ENCODE peak calls at places on chromosomes 12 and 14, in eight cellular contexts. X, A, Z, F, Q, K, I and C are unnamed samples.
A peak's percentile ranks its signal among the peaks of the same experiment; 100 is the strongest.

GRCh38 chr12:101773560-101774206 is 34.4 kb upstream of the SYCP3 start:
- DNase-seq in X (peak; percentile 48), A (peak; percentile 54), Z (peak; percentile 72), F (peak; percentile 81), Q (peak; percentile 41), K (peak; percentile 70), I (no peak), C (peak; percentile 74)

GRCh38 chr14:89303452-89304435 is 113.3 kb downstream of the FOXN3 start:
- DNase-seq in X (peak; percentile 89), A (peak; percentile 76), Z (peak; percentile 84), F (peak; percentile 90), Q (peak; percentile 29), K (peak; percentile 89), I (peak; percentile 83), C (peak; percentile 83)

GRCh38 chr14:61476737-61477410 is 155.5 kb downstream of the PRKCH start:
- DNase-seq in X (peak; percentile 94), A (no peak), Z (peak; percentile 85), F (peak; percentile 67), Q (no peak), K (peak; percentile 91), I (peak; percentile 85), C (peak; percentile 95)

GRCh38 chr14:73786632-73786941 is 65.0 kb upstream of the PTGR2 start:
- DNase-seq in X (peak; percentile 49), A (no peak), Z (peak; percentile 56), F (peak; percentile 68), Q (peak; percentile 46), K (no peak), I (no peak), C (no peak)

GRCh38 chr14:101962503-101962874 is 1.9 kb upstream of the DYNC1H1 start:
- DNase-seq in X (peak; percentile 86), A (peak; percentile 56), Z (peak; percentile 91), F (no peak), Q (peak; percentile 67), K (no peak), I (no peak), C (peak; percentile 92)

GRCh38 chr14:36619131-36619530 is 36.7 kb upstream of the NKX2-8 start:
- DNase-seq in X (no peak), A (no peak), Z (no peak), F (no peak), Q (no peak), K (no peak), I (no peak), C (no peak)

GRCh38 chr12:96456265-96456974 is 33.0 kb upstream of the CFAP54 start:
- DNase-seq in X (no peak), A (no peak), Z (no peak), F (peak; percentile 51), Q (no peak), K (no peak), I (no peak), C (no peak)

GRCh38 chr12:105423237-105423636 is 92.7 kb downstream of the C12orf75 start:
- DNase-seq in X (no peak), A (no peak), Z (no peak), F (no peak), Q (no peak), K (no peak), I (no peak), C (no peak)

GRCh38 chr14:44989497-44990440 is 27.8 kb downstream of the TOGARAM1 start:
- DNase-seq in X (no peak), A (no peak), Z (no peak), F (peak; percentile 25), Q (no peak), K (no peak), I (no peak), C (no peak)

GRCh38 chr14:23926543-23926942 is 27.0 kb upstream of the DHRS4 start:
- DNase-seq in X (no peak), A (no peak), Z (no peak), F (no peak), Q (no peak), K (no peak), I (no peak), C (no peak)

GRCh38 chr12:70059373-70059772 is 183.9 kb upstream of the CNOT2 start:
- DNase-seq in X (no peak), A (no peak), Z (no peak), F (no peak), Q (no peak), K (no peak), I (no peak), C (peak; percentile 34)

GRCh38 chr14:77206877-77207389 is 25.3 kb downstream of the TMEM63C start:
- DNase-seq in X (no peak), A (no peak), Z (no peak), F (no peak), Q (no peak), K (no peak), I (no peak), C (no peak)

GRCh38 chr12:94762259-94762942 is 112.0 kb upstream of the TMCC3 start:
- DNase-seq in X (no peak), A (no peak), Z (no peak), F (peak; percentile 86), Q (no peak), K (no peak), I (no peak), C (no peak)
- H3K4me3 ChIP-seq in X (no peak overlapping the region), A (no peak overlapping the region), Z (no peak overlapping the region), F (no peak overlapping the region), Q (no peak overlapping the region), K (no peak overlapping the region), I (no peak overlapping the region), C (no peak overlapping the region)

DNA sequence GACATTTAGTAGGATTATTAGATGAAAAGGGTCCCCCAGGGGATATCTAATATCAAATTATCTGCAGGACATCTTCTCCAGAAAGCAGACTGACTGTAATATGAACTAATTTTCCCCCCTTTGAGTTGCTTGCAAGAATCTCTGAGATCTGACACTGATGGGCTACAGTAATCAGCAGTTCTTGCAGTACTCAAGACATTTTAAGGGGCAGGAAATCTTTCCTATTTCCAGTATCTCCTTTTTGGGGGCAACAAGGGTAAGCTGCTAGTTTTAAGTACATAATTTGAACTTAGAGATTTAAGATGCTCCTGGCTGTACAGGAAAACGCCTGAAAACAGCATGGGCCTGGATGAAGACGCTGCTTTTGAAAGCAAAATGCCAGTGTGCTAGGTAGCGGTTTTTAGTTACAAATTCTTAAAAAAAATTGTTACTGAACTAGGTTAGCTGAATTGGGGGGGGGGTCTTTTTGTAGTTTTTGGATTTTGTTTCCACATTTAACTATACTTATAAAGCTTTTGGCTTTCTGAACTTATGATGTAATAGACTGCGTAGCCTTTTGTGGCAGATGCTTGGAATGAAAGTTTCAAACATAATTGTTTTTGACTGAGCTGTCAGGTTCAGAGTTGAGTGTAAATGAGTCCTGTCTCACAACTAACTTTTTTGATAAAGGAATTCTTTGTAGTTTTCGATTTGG is 2.3 kb downstream of the FRMD6 start:
- DNase-seq in X (peak; percentile 42), A (no peak), Z (peak; percentile 52), F (no peak), Q (no peak), K (no peak), I (no peak), C (peak; percentile 45)
- H3K4me3 ChIP-seq in X (peak overlapping the region; percentile 84), A (peak overlapping the region; percentile 76), Z (peak overlapping the region; percentile 97), F (peak overlapping the region; percentile 96), Q (peak overlapping the region; percentile 86), K (peak overlapping the region; percentile 88), I (peak overlapping the region; percentile 99), C (peak overlapping the region; percentile 79)

GRCh38 chr12:12433203-12433731 is 76.4 kb downstream of the BORCS5 start:
- DNase-seq in X (no peak), A (no peak), Z (no peak), F (no peak), Q (no peak), K (no peak), I (no peak), C (no peak)
- H3K4me3 ChIP-seq in X (no peak overlapping the region), A (no peak overlapping the region), Z (no peak overlapping the region), F (no peak overlapping the region), Q (no peak overlapping the region), K (no peak overlapping the region), I (no peak overlapping the region), C (no peak overlapping the region)

GRCh38 chr12:75389061-75389460 is 1.8 kb upstream of the GLIPR1L2 start:
- DNase-seq in X (peak; percentile 67), A (no peak), Z (peak; percentile 75), F (no peak), Q (no peak), K (no peak), I (no peak), C (peak; percentile 62)
- H3K4me3 ChIP-seq in X (peak overlapping the region; percentile 81), A (no peak overlapping the region), Z (peak overlapping the region; percentile 73), F (peak overlapping the region; percentile 87), Q (peak overlapping the region; percentile 83), K (peak overlapping the region; percentile 76), I (peak overlapping the region; percentile 79), C (no peak overlapping the region)

GRCh38 chr12:4274960-4275868 is 1.7 kb downstream of the CCND2 start:
- DNase-seq in X (no peak), A (no peak), Z (peak; percentile 57), F (no peak), Q (no peak), K (no peak), I (peak; percentile 70), C (peak; percentile 35)
- H3K4me3 ChIP-seq in X (peak overlapping the region; percentile 23), A (peak overlapping the region; percentile 79), Z (peak overlapping the region; percentile 58), F (peak overlapping the region; percentile 87), Q (peak overlapping the region; percentile 69), K (peak overlapping the region; percentile 78), I (peak overlapping the region; percentile 96), C (peak overlapping the region; percentile 66)

GRCh38 chr14:94768521-94769412 is 1.1 kb downstream of the GSC start:
- DNase-seq in X (no peak), A (peak; percentile 43), Z (peak; percentile 63), F (peak; percentile 3), Q (peak; percentile 59), K (no peak), I (no peak), C (peak; percentile 25)
- H3K4me3 ChIP-seq in X (no peak overlapping the region), A (peak overlapping the region; percentile 32), Z (peak overlapping the region; percentile 74), F (no peak overlapping the region), Q (peak overlapping the region; percentile 66), K (peak overlapping the region; percentile 83), I (peak overlapping the region; percentile 85), C (peak overlapping the region; percentile 33)

DNA sequence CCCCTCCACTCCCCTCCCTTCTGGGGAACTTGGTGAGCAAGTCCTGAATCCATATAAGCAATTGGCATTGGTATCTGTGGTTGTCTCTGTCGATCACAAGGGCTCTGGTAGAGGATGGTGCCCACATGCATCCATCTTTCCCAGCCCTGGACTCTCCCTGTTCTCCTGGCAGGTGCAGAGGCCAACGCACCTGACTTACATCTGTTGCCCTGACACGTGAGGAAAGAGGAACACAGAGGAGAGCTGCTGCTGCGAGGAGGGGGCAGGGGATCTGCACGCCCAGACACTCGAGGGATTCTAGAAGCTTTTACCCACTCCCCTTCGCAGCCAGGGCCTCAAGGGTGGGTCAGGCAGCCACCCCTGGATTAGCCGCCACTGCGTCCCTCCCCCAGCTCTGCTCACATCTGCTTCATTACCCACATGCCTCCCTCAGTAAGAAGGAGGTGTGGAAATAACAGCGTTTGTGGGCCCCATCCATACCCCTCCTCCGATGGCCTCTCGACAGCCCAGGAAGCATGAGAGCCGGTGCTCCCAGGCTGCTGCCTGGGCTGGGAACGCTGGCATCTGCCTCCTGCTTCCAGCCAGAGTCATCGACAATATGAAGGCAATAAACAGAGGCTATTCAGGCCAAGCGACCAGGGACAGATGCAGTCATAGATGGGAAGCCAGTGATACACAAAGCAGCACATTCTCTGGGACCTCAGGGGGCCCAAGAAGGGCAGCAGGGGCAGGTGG is 56.5 kb downstream of the KDM2B start:
- DNase-seq in X (no peak), A (no peak), Z (no peak), F (no peak), Q (no peak), K (no peak), I (no peak), C (no peak)
- H3K4me3 ChIP-seq in X (no peak overlapping the region), A (no peak overlapping the region), Z (no peak overlapping the region), F (peak overlapping the region; percentile 38), Q (no peak overlapping the region), K (no peak overlapping the region), I (no peak overlapping the region), C (no peak overlapping the region)